ENCODE peak calls at places on chromosomes 5 and 9, in ten cellular contexts. One of them, this sample, is unnamed.

GRCh38 chr9:137820161-137820855 is 57.3 kb upstream of the CACNA1B start:
- DNase-seq in dorsolateral prefrontal cortex: peak
- DNase-seq in A549: no peak
- DNase-seq in endodermal cell: no peak
- DNase-seq in GM20000: no peak
- DNase-seq in CD14-positive monocyte: no peak
- DNase-seq in WTC11: no peak
- DNase-seq in Caco-2: no peak
- DNase-seq in astrocyte of the cerebellum: no peak
- DNase-seq in AG10803: peak
- DNase-seq in this sample: no peak

GRCh38 chr5:36079200-36079761 is 12.6 kb upstream of the UGT3A2 start:
- DNase-seq in dorsolateral prefrontal cortex: no peak
- DNase-seq in A549: peak
- DNase-seq in endodermal cell: peak
- DNase-seq in GM20000: peak
- DNase-seq in CD14-positive monocyte: no peak
- DNase-seq in WTC11: peak
- DNase-seq in Caco-2: peak
- DNase-seq in astrocyte of the cerebellum: peak
- DNase-seq in AG10803: peak
- DNase-seq in this sample: peak

GRCh38 chr5:122756263-122756911 is 18.5 kb upstream of the SNX2 start:
- DNase-seq in dorsolateral prefrontal cortex: no peak
- DNase-seq in A549: no peak
- DNase-seq in endodermal cell: no peak
- DNase-seq in GM20000: peak
- DNase-seq in CD14-positive monocyte: peak
- DNase-seq in WTC11: no peak
- DNase-seq in Caco-2: no peak
- DNase-seq in astrocyte of the cerebellum: peak
- DNase-seq in AG10803: peak
- DNase-seq in this sample: no peak

GRCh38 chr9:100352201-100352726 is 478 bp downstream of the TEX10 start:
- DNase-seq in dorsolateral prefrontal cortex: peak
- DNase-seq in A549: no peak
- DNase-seq in endodermal cell: peak
- DNase-seq in GM20000: peak
- DNase-seq in CD14-positive monocyte: peak
- DNase-seq in WTC11: peak
- DNase-seq in Caco-2: peak
- DNase-seq in astrocyte of the cerebellum: no peak
- DNase-seq in AG10803: peak
- DNase-seq in this sample: peak

GRCh38 chr9:114176601-114177295 is 21.4 kb downstream of the COL27A1 start:
- DNase-seq in dorsolateral prefrontal cortex: no peak
- DNase-seq in A549: no peak
- DNase-seq in endodermal cell: no peak
- DNase-seq in GM20000: no peak
- DNase-seq in CD14-positive monocyte: no peak
- DNase-seq in WTC11: no peak
- DNase-seq in Caco-2: no peak
- DNase-seq in astrocyte of the cerebellum: no peak
- DNase-seq in AG10803: no peak
- DNase-seq in this sample: no peak

GRCh38 chr9:130368631-130369103 is 76.1 kb upstream of the ASS1 start:
- DNase-seq in dorsolateral prefrontal cortex: no peak
- DNase-seq in A549: peak
- DNase-seq in endodermal cell: peak
- DNase-seq in GM20000: no peak
- DNase-seq in CD14-positive monocyte: no peak
- DNase-seq in WTC11: no peak
- DNase-seq in Caco-2: no peak
- DNase-seq in astrocyte of the cerebellum: no peak
- DNase-seq in AG10803: no peak
- DNase-seq in this sample: no peak

GRCh38 chr5:138488481-138488945 is 23.2 kb downstream of the EGR1 start:
- DNase-seq in dorsolateral prefrontal cortex: no peak
- DNase-seq in A549: no peak
- DNase-seq in endodermal cell: no peak
- DNase-seq in GM20000: no peak
- DNase-seq in CD14-positive monocyte: no peak
- DNase-seq in WTC11: no peak
- DNase-seq in Caco-2: no peak
- DNase-seq in astrocyte of the cerebellum: no peak
- DNase-seq in AG10803: peak
- DNase-seq in this sample: no peak

GRCh38 chr5:58922392-58923171 is 339.7 kb downstream of the RAB3C start:
- DNase-seq in dorsolateral prefrontal cortex: peak
- DNase-seq in A549: no peak
- DNase-seq in endodermal cell: no peak
- DNase-seq in GM20000: no peak
- DNase-seq in CD14-positive monocyte: no peak
- DNase-seq in WTC11: no peak
- DNase-seq in Caco-2: no peak
- DNase-seq in astrocyte of the cerebellum: peak
- DNase-seq in AG10803: peak
- DNase-seq in this sample: no peak

GRCh38 chr9:126986506-126986951 is 71.9 kb downstream of the RALGPS1 start:
- DNase-seq in dorsolateral prefrontal cortex: no peak
- DNase-seq in A549: peak
- DNase-seq in endodermal cell: no peak
- DNase-seq in GM20000: no peak
- DNase-seq in CD14-positive monocyte: no peak
- DNase-seq in WTC11: no peak
- DNase-seq in Caco-2: no peak
- DNase-seq in astrocyte of the cerebellum: no peak
- DNase-seq in AG10803: peak
- DNase-seq in this sample: no peak

GRCh38 chr9:93681316-93682154 is 105.2 kb downstream of the PHF2 start:
- DNase-seq in dorsolateral prefrontal cortex: peak
- DNase-seq in A549: no peak
- DNase-seq in endodermal cell: peak
- DNase-seq in GM20000: no peak
- DNase-seq in CD14-positive monocyte: peak
- DNase-seq in WTC11: no peak
- DNase-seq in Caco-2: peak
- DNase-seq in astrocyte of the cerebellum: no peak
- DNase-seq in AG10803: no peak
- DNase-seq in this sample: no peak

GRCh38 chr5:115072266-115073056 is 97.2 kb downstream of the TRIM36 start:
- DNase-seq in dorsolateral prefrontal cortex: no peak
- DNase-seq in A549: no peak
- DNase-seq in endodermal cell: peak
- DNase-seq in GM20000: no peak
- DNase-seq in CD14-positive monocyte: no peak
- DNase-seq in WTC11: peak
- DNase-seq in Caco-2: no peak
- DNase-seq in astrocyte of the cerebellum: no peak
- DNase-seq in AG10803: no peak
- DNase-seq in this sample: peak

GRCh38 chr9:130759738-130760137 is 66.2 kb downstream of the EXOSC2 start:
- DNase-seq in dorsolateral prefrontal cortex: no peak
- DNase-seq in A549: no peak
- DNase-seq in endodermal cell: no peak
- DNase-seq in GM20000: no peak
- DNase-seq in CD14-positive monocyte: no peak
- DNase-seq in WTC11: no peak
- DNase-seq in Caco-2: no peak
- DNase-seq in astrocyte of the cerebellum: no peak
- DNase-seq in AG10803: no peak
- DNase-seq in this sample: no peak

GRCh38 chr9:97321251-97321650 is 13.8 kb downstream of the CCDC180 start:
- DNase-seq in dorsolateral prefrontal cortex: no peak
- DNase-seq in A549: no peak
- DNase-seq in endodermal cell: no peak
- DNase-seq in GM20000: no peak
- DNase-seq in CD14-positive monocyte: no peak
- DNase-seq in WTC11: no peak
- DNase-seq in Caco-2: no peak
- DNase-seq in astrocyte of the cerebellum: no peak
- DNase-seq in AG10803: no peak
- DNase-seq in this sample: no peak

GRCh38 chr5:163248333-163248732 is 189.1 kb upstream of the CCNG1 start:
- DNase-seq in dorsolateral prefrontal cortex: no peak
- DNase-seq in A549: no peak
- DNase-seq in endodermal cell: no peak
- DNase-seq in GM20000: no peak
- DNase-seq in CD14-positive monocyte: no peak
- DNase-seq in WTC11: no peak
- DNase-seq in Caco-2: no peak
- DNase-seq in astrocyte of the cerebellum: peak
- DNase-seq in AG10803: no peak
- DNase-seq in this sample: no peak

DNA sequence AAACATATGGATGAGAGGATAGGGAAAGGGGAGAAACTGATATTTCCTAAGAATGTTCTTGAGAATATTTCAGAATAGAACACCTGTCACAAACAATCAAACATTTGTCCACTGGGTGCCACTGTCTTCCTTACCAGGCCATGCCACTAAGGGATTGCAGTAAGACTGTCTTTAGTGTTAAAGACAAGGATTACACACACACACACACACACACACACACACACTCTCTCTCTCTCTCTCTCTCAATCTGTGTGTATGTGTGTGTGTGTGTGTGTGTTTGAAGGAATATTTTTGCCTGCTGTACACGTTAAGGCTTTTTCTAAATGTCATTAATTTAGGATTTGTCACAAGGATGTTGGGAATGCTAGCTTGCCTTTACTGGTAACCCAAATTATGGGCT is 54.4 kb downstream of the CCDC192 start:
- DNase-seq in dorsolateral prefrontal cortex: no peak
- DNase-seq in A549: peak
- DNase-seq in endodermal cell: peak
- DNase-seq in GM20000: peak
- DNase-seq in CD14-positive monocyte: no peak
- DNase-seq in WTC11: no peak
- DNase-seq in Caco-2: peak
- DNase-seq in astrocyte of the cerebellum: peak
- DNase-seq in AG10803: peak
- DNase-seq in this sample: peak
- TF ChIP-seq CTCF in dorsolateral prefrontal cortex: peak
- TF ChIP-seq CTCF in A549: peak
- TF ChIP-seq CTCF in endodermal cell: peak
- TF ChIP-seq CTCF in GM20000: peak
- TF ChIP-seq CTCF in CD14-positive monocyte: no peak
- TF ChIP-seq CTCF in WTC11: no peak
- TF ChIP-seq CTCF in Caco-2: peak
- TF ChIP-seq CTCF in astrocyte of the cerebellum: peak
- TF ChIP-seq CTCF in AG10803: peak
- TF ChIP-seq CTCF in this sample: peak

GRCh38 chr5:9922719-9923118 is 292.6 kb upstream of the TAS2R1 start:
- DNase-seq in dorsolateral prefrontal cortex: no peak
- DNase-seq in A549: peak
- DNase-seq in endodermal cell: no peak
- DNase-seq in GM20000: no peak
- DNase-seq in CD14-positive monocyte: no peak
- DNase-seq in WTC11: no peak
- DNase-seq in Caco-2: no peak
- DNase-seq in astrocyte of the cerebellum: no peak
- DNase-seq in AG10803: no peak
- DNase-seq in this sample: no peak
- TF ChIP-seq CTCF in dorsolateral prefrontal cortex: no peak
- TF ChIP-seq CTCF in A549: peak
- TF ChIP-seq CTCF in endodermal cell: peak
- TF ChIP-seq CTCF in GM20000: peak
- TF ChIP-seq CTCF in CD14-positive monocyte: peak
- TF ChIP-seq CTCF in WTC11: peak
- TF ChIP-seq CTCF in Caco-2: peak
- TF ChIP-seq CTCF in astrocyte of the cerebellum: peak
- TF ChIP-seq CTCF in AG10803: peak
- TF ChIP-seq CTCF in this sample: no peak

GRCh38 chr9:128192601-128193371 is 1.4 kb upstream of the CIZ1 start:
- DNase-seq in dorsolateral prefrontal cortex: peak
- DNase-seq in A549: peak
- DNase-seq in endodermal cell: no peak
- DNase-seq in GM20000: peak
- DNase-seq in CD14-positive monocyte: peak
- DNase-seq in WTC11: peak
- DNase-seq in Caco-2: peak
- DNase-seq in astrocyte of the cerebellum: no peak
- DNase-seq in AG10803: peak
- DNase-seq in this sample: peak
- TF ChIP-seq CTCF in dorsolateral prefrontal cortex: peak
- TF ChIP-seq CTCF in A549: peak
- TF ChIP-seq CTCF in endodermal cell: no peak
- TF ChIP-seq CTCF in GM20000: peak
- TF ChIP-seq CTCF in CD14-positive monocyte: peak
- TF ChIP-seq CTCF in WTC11: no peak
- TF ChIP-seq CTCF in Caco-2: no peak
- TF ChIP-seq CTCF in astrocyte of the cerebellum: peak
- TF ChIP-seq CTCF in AG10803: no peak
- TF ChIP-seq CTCF in this sample: no peak

GRCh38 chr5:169088032-169088726 is 212.8 kb downstream of the SLIT3 start:
- DNase-seq in dorsolateral prefrontal cortex: no peak
- DNase-seq in A549: no peak
- DNase-seq in endodermal cell: no peak
- DNase-seq in GM20000: no peak
- DNase-seq in CD14-positive monocyte: no peak
- DNase-seq in WTC11: no peak
- DNase-seq in Caco-2: no peak
- DNase-seq in astrocyte of the cerebellum: no peak
- DNase-seq in AG10803: no peak
- DNase-seq in this sample: no peak

GRCh38 chr5:169091396-169091980 is 209.5 kb downstream of the SLIT3 start:
- DNase-seq in dorsolateral prefrontal cortex: no peak
- DNase-seq in A549: no peak
- DNase-seq in endodermal cell: no peak
- DNase-seq in GM20000: no peak
- DNase-seq in CD14-positive monocyte: no peak
- DNase-seq in WTC11: no peak
- DNase-seq in Caco-2: no peak
- DNase-seq in astrocyte of the cerebellum: no peak
- DNase-seq in AG10803: no peak
- DNase-seq in this sample: no peak

GRCh38 chr5:169085656-169086055 is 215.3 kb downstream of the SLIT3 start:
- DNase-seq in dorsolateral prefrontal cortex: no peak
- DNase-seq in A549: no peak
- DNase-seq in endodermal cell: no peak
- DNase-seq in GM20000: no peak
- DNase-seq in CD14-positive monocyte: no peak
- DNase-seq in WTC11: no peak
- DNase-seq in Caco-2: no peak
- DNase-seq in astrocyte of the cerebellum: no peak
- DNase-seq in AG10803: peak
- DNase-seq in this sample: no peak

GRCh38 chr5:169084775-169085566 is 216.0 kb downstream of the SLIT3 start:
- DNase-seq in dorsolateral prefrontal cortex: no peak
- DNase-seq in A549: no peak
- DNase-seq in endodermal cell: peak
- DNase-seq in GM20000: no peak
- DNase-seq in CD14-positive monocyte: no peak
- DNase-seq in WTC11: no peak
- DNase-seq in Caco-2: no peak
- DNase-seq in astrocyte of the cerebellum: no peak
- DNase-seq in AG10803: no peak
- DNase-seq in this sample: no peak

DNA sequence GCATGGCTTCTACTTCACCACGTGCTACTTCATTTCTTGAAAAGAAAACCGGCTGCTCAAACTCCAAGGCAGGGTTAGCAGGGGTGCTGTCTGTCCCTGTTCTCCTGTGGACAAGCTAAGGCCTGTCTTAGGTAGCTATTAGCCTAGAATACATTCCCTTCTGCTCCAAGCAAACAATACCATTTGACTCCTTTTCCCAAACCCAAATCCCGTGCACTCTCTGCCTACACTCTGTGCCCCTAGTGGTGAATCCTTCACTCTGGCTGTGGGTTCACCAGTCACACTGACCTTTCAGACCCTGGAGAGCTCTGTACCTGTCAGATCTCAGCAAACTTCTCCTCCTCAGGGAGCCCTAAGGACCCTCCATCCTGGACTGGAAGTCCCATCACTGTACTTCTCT is 211.6 kb downstream of the SLIT3 start:
- DNase-seq in dorsolateral prefrontal cortex: no peak
- DNase-seq in A549: no peak
- DNase-seq in endodermal cell: peak
- DNase-seq in GM20000: no peak
- DNase-seq in CD14-positive monocyte: no peak
- DNase-seq in WTC11: no peak
- DNase-seq in Caco-2: no peak
- DNase-seq in astrocyte of the cerebellum: no peak
- DNase-seq in AG10803: no peak
- DNase-seq in this sample: no peak
- TF ChIP-seq CTCF in dorsolateral prefrontal cortex: no peak
- TF ChIP-seq CTCF in A549: no peak
- TF ChIP-seq CTCF in endodermal cell: peak
- TF ChIP-seq CTCF in GM20000: no peak
- TF ChIP-seq CTCF in CD14-positive monocyte: no peak
- TF ChIP-seq CTCF in WTC11: no peak
- TF ChIP-seq CTCF in Caco-2: no peak
- TF ChIP-seq CTCF in astrocyte of the cerebellum: no peak
- TF ChIP-seq CTCF in AG10803: no peak
- TF ChIP-seq CTCF in this sample: no peak